ENCODE peak calls at places on chromosomes 5 and 9, in nine cellular contexts. M is glutamatergic neuron, P is heart left ventricle, R is HFF-Myc, N is astrocyte of the cerebellum, X is endodermal cell, L is Peyer's patch, Z is cardiac fibroblast, E is GM12865. A is an unnamed sample.

GRCh38 chr5:170597109-170597741 is 93.4 kb downstream of the KCNIP1 start:
- DNase-seq in M (no peak), P (no peak), R (peak), N (no peak), X (no peak), L (no peak), Z (peak), E (peak), A (no peak)

GRCh38 chr5:2958976-2959375 is 207.5 kb upstream of the IRX2 start:
- DNase-seq in M (no peak), P (no peak), R (no peak), N (no peak), X (no peak), L (no peak), Z (no peak), E (no peak), A (no peak)

GRCh38 chr5:77211013-77211690 is 672 bp downstream of the PDE8B start:
- DNase-seq in M (peak), P (no peak), R (no peak), N (no peak), X (peak), L (no peak), Z (no peak), E (no peak), A (no peak)

GRCh38 chr9:98550206-98550820 is 158.4 kb downstream of the GABBR2 start:
- DNase-seq in M (no peak), P (no peak), R (no peak), N (no peak), X (peak), L (no peak), Z (peak), E (no peak), A (peak)

GRCh38 chr9:127225747-127226646 is 38.6 kb upstream of the GARNL3 start:
- DNase-seq in M (no peak), P (peak), R (no peak), N (no peak), X (no peak), L (no peak), Z (peak), E (peak), A (no peak)

GRCh38 chr5:14114615-14115251 is 28.4 kb upstream of the TRIO start:
- DNase-seq in M (no peak), P (no peak), R (no peak), N (no peak), X (peak), L (no peak), Z (no peak), E (no peak), A (no peak)

GRCh38 chr5:157383151-157383810 is 76.7 kb upstream of the NIPAL4 start:
- DNase-seq in M (no peak), P (no peak), R (no peak), N (no peak), X (peak), L (no peak), Z (no peak), E (no peak), A (peak)

GRCh38 chr9:21030389-21031035 is 928 bp downstream of the HACD4 start:
- DNase-seq in M (no peak), P (no peak), R (peak), N (peak), X (peak), L (no peak), Z (peak), E (peak), A (no peak)

GRCh38 chr5:175873090-175873454 is 1.7 kb downstream of the CPLX2 start:
- DNase-seq in M (peak), P (no peak), R (no peak), N (no peak), X (peak), L (no peak), Z (no peak), E (no peak), A (no peak)

GRCh38 chr5:141040763-141041426 is 10.3 kb upstream of the PCDHB1 start:
- DNase-seq in M (peak), P (peak), R (peak), N (peak), X (peak), L (peak), Z (peak), E (peak), A (peak)

GRCh38 chr5:154373729-154374179 is 72.0 kb upstream of the SAP30L start:
- DNase-seq in M (no peak), P (no peak), R (no peak), N (no peak), X (no peak), L (no peak), Z (peak), E (no peak), A (no peak)

GRCh38 chr5:74581988-74582365 is 58.6 kb downstream of the ENC1 start:
- DNase-seq in M (no peak), P (no peak), R (no peak), N (no peak), X (no peak), L (no peak), Z (no peak), E (no peak), A (no peak)

GRCh38 chr5:135319928-135320606 is 79.0 kb downstream of the MACROH2A1 start:
- DNase-seq in M (no peak), P (no peak), R (no peak), N (no peak), X (peak), L (no peak), Z (no peak), E (no peak), A (peak)

GRCh38 chr9:530681-531080 is 310.8 kb upstream of the DMRT1 start:
- DNase-seq in M (no peak), P (no peak), R (no peak), N (no peak), X (no peak), L (no peak), Z (peak), E (no peak), A (no peak)

GRCh38 chr5:151740958-151741373 is 17.5 kb downstream of the ATOX1 start:
- DNase-seq in M (no peak), P (no peak), R (no peak), N (peak), X (no peak), L (no peak), Z (peak), E (no peak), A (no peak)
- TF ChIP-seq CTCF in M (peak), P (no peak), R (no peak), N (no peak), X (peak), L (no peak), Z (no peak), E (no peak), A (peak)

GRCh38 chr9:112084334-112084733 is 90.8 kb downstream of the SUSD1 start:
- DNase-seq in M (no peak), P (no peak), R (no peak), N (no peak), X (no peak), L (no peak), Z (no peak), E (peak), A (no peak)

GRCh38 chr9:112081918-112082729 is 93.0 kb downstream of the SUSD1 start:
- DNase-seq in M (no peak), P (no peak), R (no peak), N (no peak), X (no peak), L (no peak), Z (peak), E (no peak), A (no peak)

GRCh38 chr9:112078432-112078831 is 96.7 kb downstream of the SUSD1 start:
- DNase-seq in M (no peak), P (no peak), R (no peak), N (no peak), X (no peak), L (no peak), Z (no peak), E (peak), A (no peak)

GRCh38 chr9:112084907-112085306 is 90.2 kb downstream of the SUSD1 start:
- DNase-seq in M (no peak), P (no peak), R (no peak), N (no peak), X (no peak), L (no peak), Z (no peak), E (no peak), A (no peak)

DNA sequence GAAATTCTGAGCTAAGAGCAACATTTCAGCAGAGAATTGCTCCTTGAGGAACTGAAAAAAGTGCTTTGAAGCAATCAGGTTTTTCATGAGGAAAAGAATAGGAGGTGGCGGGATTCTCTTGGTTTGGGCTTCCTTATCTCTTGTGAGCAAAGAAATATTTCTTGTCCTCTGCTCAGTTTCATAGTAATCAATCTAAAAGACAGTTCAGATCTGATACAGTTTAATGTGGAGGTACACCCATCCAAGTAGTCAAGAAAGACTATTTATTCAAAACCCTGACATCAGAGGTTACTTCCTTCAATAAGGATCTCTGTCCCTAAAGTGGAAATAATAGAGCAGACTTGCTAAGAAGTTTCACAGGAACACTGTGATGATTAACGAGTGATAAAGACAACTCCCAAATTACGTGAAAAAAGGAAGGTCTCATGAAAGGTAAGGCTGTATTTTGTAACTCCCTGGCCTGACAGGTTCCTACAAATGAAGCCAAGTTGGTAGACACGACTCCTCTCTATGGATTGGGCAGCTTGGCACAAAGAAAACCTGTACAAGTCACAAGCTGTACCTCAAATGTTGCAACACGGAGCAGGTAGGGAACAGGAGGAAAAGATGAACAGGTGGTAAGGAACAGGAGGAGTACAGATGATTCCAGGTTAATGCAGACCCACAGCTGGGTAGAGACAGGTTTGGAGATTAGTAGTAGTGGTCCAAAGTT is 94.1 kb downstream of the SUSD1 start:
- DNase-seq in M (no peak), P (no peak), R (no peak), N (no peak), X (no peak), L (no peak), Z (no peak), E (no peak), A (no peak)
- TF ChIP-seq CTCF in M (no peak), P (no peak), R (no peak), N (no peak), X (no peak), L (no peak), Z (no peak), E (no peak), A (no peak)

DNA sequence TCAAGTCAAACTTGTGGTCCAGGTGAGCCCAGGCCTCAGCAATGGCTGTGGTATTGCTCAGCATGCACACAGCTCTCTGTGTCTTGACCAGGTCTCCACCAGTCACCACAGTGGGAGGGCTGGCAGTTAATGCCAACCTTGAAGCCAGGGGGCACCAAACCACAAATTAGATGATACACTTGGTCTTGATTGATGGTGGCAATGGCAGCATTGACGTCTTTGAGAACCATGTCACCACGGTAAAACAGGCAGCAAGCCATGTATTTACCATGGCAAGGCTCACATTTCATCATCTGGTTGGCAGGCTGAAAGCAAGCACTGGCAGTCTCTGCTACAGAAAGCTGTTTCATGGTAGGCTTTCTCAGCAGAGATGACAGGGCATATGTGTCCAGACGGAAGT is 40.0 kb downstream of the NIM1K start:
- DNase-seq in M (no peak), P (no peak), R (no peak), N (no peak), X (peak), L (no peak), Z (no peak), E (peak), A (no peak)
- TF ChIP-seq CTCF in M (peak), P (no peak), R (peak), N (peak), X (peak), L (peak), Z (peak), E (no peak), A (peak)

DNA sequence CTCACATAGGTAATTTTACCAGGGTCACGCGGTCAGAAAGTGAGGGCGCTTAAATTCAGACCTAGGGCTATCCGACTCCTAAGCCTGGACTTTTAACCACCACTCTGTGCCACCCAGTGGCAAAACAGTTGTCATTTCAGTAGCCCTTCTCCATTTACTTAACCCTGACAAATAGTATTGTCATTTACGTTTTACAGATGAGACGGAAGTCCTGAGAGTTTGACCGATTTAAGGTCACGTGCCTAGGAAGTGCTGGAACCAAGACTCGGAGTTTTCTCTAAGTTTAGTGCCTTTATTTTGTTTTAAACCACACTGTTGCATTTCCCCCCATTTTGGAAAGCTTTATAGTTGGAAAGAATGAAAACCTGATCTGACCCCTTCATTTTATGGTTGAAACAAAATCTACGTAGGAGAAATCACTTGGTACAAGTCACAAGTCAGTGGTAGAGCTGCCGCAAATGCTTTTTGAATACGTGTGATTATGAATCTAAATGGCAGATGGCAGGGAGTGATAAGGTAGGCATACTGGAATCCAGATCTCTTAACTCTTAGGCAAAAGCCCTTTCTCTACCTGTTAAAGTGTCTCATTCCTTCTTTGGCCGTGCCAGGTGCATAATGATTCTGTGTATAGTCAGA is 701 bp downstream of the MRRF start:
- DNase-seq in M (no peak), P (no peak), R (no peak), N (no peak), X (no peak), L (no peak), Z (peak), E (peak), A (no peak)
- TF ChIP-seq CTCF in M (no peak), P (no peak), R (no peak), N (no peak), X (peak), L (no peak), Z (no peak), E (no peak), A (peak)

GRCh38 chr5:59921816-59922215 is 28.3 kb upstream of the PDE4D start:
- DNase-seq in M (peak), P (no peak), R (no peak), N (no peak), X (peak), L (no peak), Z (no peak), E (no peak), A (no peak)

GRCh38 chr5:59922220-59922619 is 28.7 kb upstream of the PDE4D start:
- DNase-seq in M (no peak), P (no peak), R (no peak), N (no peak), X (no peak), L (no peak), Z (no peak), E (no peak), A (no peak)

GRCh38 chr5:59923465-59923864 is 29.9 kb upstream of the PDE4D start:
- DNase-seq in M (no peak), P (no peak), R (peak), N (no peak), X (peak), L (no peak), Z (peak), E (no peak), A (no peak)
- TF ChIP-seq CTCF in M (no peak), P (no peak), R (peak), N (no peak), X (peak), L (peak), Z (no peak), E (no peak), A (no peak)

A was measured in osteocyte.